ENCODE peak calls at places on chromosomes 4 and X, in nine cellular contexts. L, Q, U, X, T, W, P, D and B are unnamed samples.
A peak's percentile ranks its signal among the peaks of the same experiment; 100 is the strongest.

GRCh38 chrX:154401918-154402621 is 3.9 kb downstream of the RPL10 start:
- DNase-seq in L (no peak), Q (no peak), U (no peak), X (no peak), T (no peak), W (no peak), P (no peak), D (no peak), B (peak; percentile 50)

GRCh38 chr4:31021008-31021407 is 300.8 kb downstream of the PCDH7 start:
- DNase-seq in L (no peak), Q (no peak), U (no peak), X (no peak), T (no peak), W (no peak), P (no peak), D (no peak), B (no peak)

GRCh38 chr4:14384824-14385223 is 617.5 kb upstream of the CPEB2 start:
- DNase-seq in L (no peak), Q (no peak), U (no peak), X (no peak), T (no peak), W (no peak), P (no peak), D (no peak), B (no peak)

GRCh38 chr4:76292730-76293129 is 13.8 kb upstream of the STBD1 start:
- DNase-seq in L (no peak), Q (no peak), U (no peak), X (no peak), T (no peak), W (no peak), P (no peak), D (no peak), B (no peak)

GRCh38 chrX:43633081-43633480 is 23.0 kb upstream of the MAOA start:
- DNase-seq in L (no peak), Q (no peak), U (no peak), X (no peak), T (no peak), W (no peak), P (no peak), D (no peak), B (no peak)

GRCh38 chr4:35684755-35685154 is 559.6 kb downstream of the ARAP2 start:
- DNase-seq in L (no peak), Q (no peak), U (no peak), X (no peak), T (no peak), W (no peak), P (no peak), D (no peak), B (no peak)

GRCh38 chrX:56995271-56995994 is at the start of gene SPIN3:
- DNase-seq in L (peak; percentile 82), Q (peak; percentile 90), U (peak; percentile 93), X (peak; percentile 71), T (peak; percentile 56), W (peak; percentile 84), P (peak; percentile 86), D (peak; percentile 57), B (peak; percentile 52)

GRCh38 chr4:2142630-2143427 is 83.7 kb downstream of the NAT8L start:
- DNase-seq in L (no peak), Q (no peak), U (no peak), X (no peak), T (no peak), W (no peak), P (no peak), D (peak; percentile 10), B (no peak)

GRCh38 chrX:125203737-125204578 is 115.7 kb upstream of the TEX13C start:
- DNase-seq in L (peak; percentile 17), Q (peak; percentile 56), U (peak; percentile 72), X (no peak), T (no peak), W (no peak), P (peak; percentile 33), D (no peak), B (no peak)

GRCh38 chr4:93157984-93158383 is 670.6 kb upstream of the ATOH1 start:
- DNase-seq in L (no peak), Q (peak; percentile 3), U (no peak), X (no peak), T (no peak), W (no peak), P (no peak), D (no peak), B (no peak)

GRCh38 chr4:183455431-183456145 is 11.2 kb downstream of the CDKN2AIP start:
- DNase-seq in L (no peak), Q (no peak), U (no peak), X (no peak), T (no peak), W (no peak), P (no peak), D (peak; percentile 26), B (peak; percentile 42)

GRCh38 chrX:50680990-50681389 is 133.0 kb downstream of the SHROOM4 start:
- DNase-seq in L (no peak), Q (no peak), U (no peak), X (peak; percentile 63), T (no peak), W (no peak), P (no peak), D (no peak), B (no peak)

GRCh38 chrX:154732421-154733071 is 18.3 kb downstream of the GAB3 start:
- DNase-seq in L (no peak), Q (no peak), U (no peak), X (peak; percentile 52), T (no peak), W (no peak), P (no peak), D (peak; percentile 77), B (no peak)

GRCh38 chr4:96483308-96484030 is 643.6 kb downstream of the PDHA2 start:
- DNase-seq in L (no peak), Q (peak; percentile 32), U (no peak), X (peak; percentile 2), T (no peak), W (no peak), P (no peak), D (no peak), B (no peak)

GRCh38 chr4:15291133-15291532 is 136.7 kb upstream of the C1QTNF7 start:
- DNase-seq in L (no peak), Q (no peak), U (no peak), X (no peak), T (no peak), W (no peak), P (no peak), D (peak; percentile 52), B (peak; percentile 68)

GRCh38 chrX:103817502-103817901 is 14.6 kb downstream of the RAB9B start:
- DNase-seq in L (no peak), Q (peak; percentile 74), U (no peak), X (peak; percentile 53), T (peak; percentile 11), W (no peak), P (no peak), D (peak; percentile 56), B (no peak)
- TF ChIP-seq CTCF in L (peak; percentile 48), Q (peak; percentile 41), U (peak; percentile 58), X (peak; percentile 18), T (peak; percentile 60), W (peak; percentile 50), P (peak; percentile 77), D (peak; percentile 69), B (no peak)

GRCh38 chr4:112702892-112703291 is 65.9 kb downstream of the LARP7 start:
- DNase-seq in L (no peak), Q (no peak), U (no peak), X (no peak), T (no peak), W (no peak), P (no peak), D (peak; percentile 4), B (peak; percentile 9)

GRCh38 chr4:112704991-112705845 is 68.3 kb downstream of the LARP7 start:
- DNase-seq in L (peak; percentile 46), Q (peak; percentile 87), U (no peak), X (peak; percentile 46), T (no peak), W (peak; percentile 18), P (peak; percentile 61), D (peak; percentile 59), B (peak; percentile 59)

GRCh38 chr4:112704322-112704721 is 67.4 kb downstream of the LARP7 start:
- DNase-seq in L (no peak), Q (no peak), U (no peak), X (no peak), T (no peak), W (no peak), P (no peak), D (no peak), B (no peak)

GRCh38 chr4:112708772-112709171 is 71.8 kb downstream of the LARP7 start:
- DNase-seq in L (no peak), Q (no peak), U (no peak), X (no peak), T (no peak), W (no peak), P (no peak), D (no peak), B (no peak)

DNA sequence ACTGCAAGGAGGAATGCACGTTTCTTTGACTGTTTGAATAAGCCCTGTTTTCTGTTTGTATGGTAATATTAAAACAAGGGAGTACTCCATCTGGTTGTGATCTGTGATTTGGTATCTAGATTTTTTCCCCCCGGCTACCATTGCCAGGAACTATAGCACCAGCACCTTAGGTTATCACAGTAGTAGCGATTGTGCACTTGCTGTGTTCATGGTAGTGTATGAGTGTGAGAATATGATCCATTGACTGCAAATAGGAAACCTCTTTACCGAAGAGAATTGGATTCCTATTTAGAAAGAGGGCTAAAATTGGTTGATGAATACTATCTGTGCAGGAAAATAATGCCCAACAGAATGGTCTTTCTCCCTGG is 69.9 kb downstream of the LARP7 start:
- DNase-seq in L (no peak), Q (no peak), U (no peak), X (no peak), T (no peak), W (no peak), P (no peak), D (no peak), B (no peak)
- H3K4me3 ChIP-seq in L (peak overlapping the region; percentile 64), Q (peak overlapping the region; percentile 89), U (peak overlapping the region; percentile 45), X (no peak overlapping the region), T (no peak overlapping the region), W (peak overlapping the region; percentile 71), P (peak overlapping the region; percentile 67), D (no peak overlapping the region), B (peak overlapping the region; percentile 35)

GRCh38 chr4:119627267-119628190 is 1.1 kb downstream of the PDE5A start:
- DNase-seq in L (peak; percentile 74), Q (peak; percentile 73), U (peak; percentile 92), X (peak; percentile 41), T (no peak), W (peak; percentile 62), P (peak; percentile 75), D (peak; percentile 28), B (peak; percentile 80)
- TF ChIP-seq CTCF in L (peak; percentile 43), Q (peak; percentile 31), U (peak; percentile 73), X (peak; percentile 31), T (peak; percentile 57), W (no peak), P (peak; percentile 57), D (no peak), B (no peak)

DNA sequence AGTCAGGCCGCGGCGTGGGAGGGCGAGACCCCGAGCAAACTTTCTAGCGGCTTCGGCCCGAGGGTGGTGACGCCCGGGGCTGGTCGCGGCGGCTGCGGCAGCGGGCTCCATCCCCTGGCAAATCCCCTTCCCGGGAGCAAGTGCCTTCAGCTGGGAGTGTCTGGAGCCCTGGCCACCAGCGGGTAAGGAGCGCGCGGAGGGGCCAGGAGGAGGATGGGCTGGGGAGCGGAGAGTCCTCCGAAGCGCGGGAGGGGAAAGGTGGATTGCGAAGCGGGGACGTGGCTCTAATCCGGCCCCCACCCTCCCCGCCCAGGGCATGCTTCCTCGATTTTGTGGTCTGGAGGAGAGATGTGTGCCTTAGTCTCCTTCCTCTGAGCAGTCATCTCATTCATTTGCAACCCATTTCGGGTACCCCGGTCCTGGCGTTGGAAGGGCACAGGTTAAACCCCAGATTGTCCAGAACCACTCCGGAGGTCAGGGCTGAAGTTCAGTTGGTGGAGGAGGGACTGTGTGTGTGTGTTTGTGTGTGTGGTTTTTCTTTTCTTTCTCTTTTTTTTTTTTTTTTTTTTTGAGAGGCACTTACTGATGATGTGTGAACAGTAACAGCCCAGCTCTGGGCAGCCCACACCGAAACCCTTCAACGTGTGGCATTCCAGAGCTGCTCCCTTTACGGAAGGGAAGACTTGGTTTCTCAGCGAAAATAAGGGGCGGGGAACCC is 499 bp downstream of the SGMS2 start:
- DNase-seq in L (peak; percentile 21), Q (peak; percentile 52), U (peak; percentile 87), X (peak; percentile 65), T (no peak), W (no peak), P (peak; percentile 64), D (peak; percentile 56), B (peak; percentile 75)
- H3K4me3 ChIP-seq in L (peak overlapping the region; percentile 92), Q (peak overlapping the region; percentile 69), U (peak overlapping the region; percentile 89), X (peak overlapping the region; percentile 83), T (no peak overlapping the region), W (peak overlapping the region; percentile 43), P (peak overlapping the region; percentile 86), D (peak overlapping the region; percentile 96), B (peak overlapping the region; percentile 72)